ENCODE peak calls at places on chromosomes 13 and 19, in eight cellular contexts. One of them, this sample, is unnamed.

GRCh38 chr19:532578-533484 is 1.3 kb downstream of the CDC34 start:
- DNase-seq in AG20443: peak
- DNase-seq in activated B cell treated with CpG ODN at 0.5 μM for 24 hours: no peak
- DNase-seq in colonic mucosa: peak
- DNase-seq in BJ: no peak
- DNase-seq in AML-193: peak
- DNase-seq in activated naive CD4-positive, alpha-beta T cell: no peak
- DNase-seq in CD8-positive, alpha-beta T cell: peak
- DNase-seq in this sample: peak

GRCh38 chr13:45872574-45872973 is 21.0 kb upstream of the SIAH3 start:
- DNase-seq in colonic mucosa: no peak
- DNase-seq in AG20443: no peak
- DNase-seq in activated naive CD4-positive, alpha-beta T cell: no peak
- DNase-seq in AML-193: no peak
- DNase-seq in CD8-positive, alpha-beta T cell: no peak
- DNase-seq in activated B cell treated with CpG ODN at 0.5 μM for 24 hours: no peak
- DNase-seq in BJ: no peak
- DNase-seq in this sample: no peak

GRCh38 chr13:75145926-75146325 is 336.0 kb downstream of the TBC1D4 start:
- DNase-seq in AML-193: no peak
- DNase-seq in CD8-positive, alpha-beta T cell: no peak
- DNase-seq in AG20443: no peak
- DNase-seq in activated naive CD4-positive, alpha-beta T cell: no peak
- DNase-seq in activated B cell treated with CpG ODN at 0.5 μM for 24 hours: no peak
- DNase-seq in colonic mucosa: no peak
- DNase-seq in BJ: no peak
- DNase-seq in this sample: no peak

GRCh38 chr13:95896302-95896701 is 156.9 kb downstream of the UGGT2 start:
- DNase-seq in CD8-positive, alpha-beta T cell: no peak
- DNase-seq in AML-193: no peak
- DNase-seq in activated naive CD4-positive, alpha-beta T cell: no peak
- DNase-seq in BJ: no peak
- DNase-seq in colonic mucosa: no peak
- DNase-seq in activated B cell treated with CpG ODN at 0.5 μM for 24 hours: no peak
- DNase-seq in AG20443: no peak
- DNase-seq in this sample: no peak

GRCh38 chr19:50214699-50215543 is 11.5 kb downstream of the MYH14 start:
- DNase-seq in BJ: no peak
- DNase-seq in activated naive CD4-positive, alpha-beta T cell: no peak
- DNase-seq in AML-193: no peak
- DNase-seq in AG20443: no peak
- DNase-seq in CD8-positive, alpha-beta T cell: no peak
- DNase-seq in colonic mucosa: peak
- DNase-seq in activated B cell treated with CpG ODN at 0.5 μM for 24 hours: no peak
- DNase-seq in this sample: no peak

GRCh38 chr19:13318190-13318589 is 168.0 kb downstream of the IER2 start:
- DNase-seq in CD8-positive, alpha-beta T cell: no peak
- DNase-seq in activated naive CD4-positive, alpha-beta T cell: no peak
- DNase-seq in AML-193: no peak
- DNase-seq in AG20443: no peak
- DNase-seq in activated B cell treated with CpG ODN at 0.5 μM for 24 hours: no peak
- DNase-seq in BJ: no peak
- DNase-seq in colonic mucosa: no peak
- DNase-seq in this sample: no peak

GRCh38 chr13:47481521-47481920 is 519.6 kb downstream of the SUCLA2 start:
- DNase-seq in AG20443: no peak
- DNase-seq in colonic mucosa: no peak
- DNase-seq in AML-193: no peak
- DNase-seq in CD8-positive, alpha-beta T cell: no peak
- DNase-seq in BJ: no peak
- DNase-seq in activated naive CD4-positive, alpha-beta T cell: no peak
- DNase-seq in activated B cell treated with CpG ODN at 0.5 μM for 24 hours: no peak
- DNase-seq in this sample: no peak

GRCh38 chr19:14054099-14054498 is 7.8 kb downstream of the PALM3 start:
- DNase-seq in activated naive CD4-positive, alpha-beta T cell: no peak
- DNase-seq in AML-193: no peak
- DNase-seq in CD8-positive, alpha-beta T cell: no peak
- DNase-seq in colonic mucosa: no peak
- DNase-seq in activated B cell treated with CpG ODN at 0.5 μM for 24 hours: no peak
- DNase-seq in BJ: no peak
- DNase-seq in AG20443: no peak
- DNase-seq in this sample: no peak

GRCh38 chr19:31450696-31451095 is 101.5 kb upstream of the TSHZ3 start:
- DNase-seq in activated naive CD4-positive, alpha-beta T cell: no peak
- DNase-seq in AML-193: no peak
- DNase-seq in activated B cell treated with CpG ODN at 0.5 μM for 24 hours: no peak
- DNase-seq in colonic mucosa: no peak
- DNase-seq in BJ: no peak
- DNase-seq in AG20443: no peak
- DNase-seq in CD8-positive, alpha-beta T cell: no peak
- DNase-seq in this sample: no peak

GRCh38 chr19:40908981-40909380 is 26.9 kb upstream of the CYP2A7 start:
- DNase-seq in activated B cell treated with CpG ODN at 0.5 μM for 24 hours: no peak
- DNase-seq in CD8-positive, alpha-beta T cell: peak
- DNase-seq in AML-193: no peak
- DNase-seq in colonic mucosa: no peak
- DNase-seq in AG20443: no peak
- DNase-seq in activated naive CD4-positive, alpha-beta T cell: no peak
- DNase-seq in BJ: no peak
- DNase-seq in this sample: no peak

GRCh38 chr19:15243236-15243957 is 11.1 kb upstream of the EPHX3 start:
- DNase-seq in CD8-positive, alpha-beta T cell: no peak
- DNase-seq in activated B cell treated with CpG ODN at 0.5 μM for 24 hours: no peak
- DNase-seq in BJ: no peak
- DNase-seq in colonic mucosa: no peak
- DNase-seq in activated naive CD4-positive, alpha-beta T cell: no peak
- DNase-seq in AG20443: no peak
- DNase-seq in AML-193: no peak
- DNase-seq in this sample: no peak

GRCh38 chr19:32061304-32061703 is 284.1 kb upstream of the ZNF507 start:
- DNase-seq in CD8-positive, alpha-beta T cell: no peak
- DNase-seq in colonic mucosa: no peak
- DNase-seq in activated B cell treated with CpG ODN at 0.5 μM for 24 hours: no peak
- DNase-seq in activated naive CD4-positive, alpha-beta T cell: no peak
- DNase-seq in AG20443: no peak
- DNase-seq in AML-193: no peak
- DNase-seq in BJ: no peak
- DNase-seq in this sample: no peak

GRCh38 chr19:18299654-18300053 is 18.2 kb upstream of the JUND start:
- DNase-seq in colonic mucosa: no peak
- DNase-seq in AG20443: no peak
- DNase-seq in AML-193: no peak
- DNase-seq in activated naive CD4-positive, alpha-beta T cell: no peak
- DNase-seq in CD8-positive, alpha-beta T cell: no peak
- DNase-seq in activated B cell treated with CpG ODN at 0.5 μM for 24 hours: no peak
- DNase-seq in BJ: no peak
- DNase-seq in this sample: no peak

GRCh38 chr19:55643733-55644116 is 276 bp downstream of the ZNF581 start:
- DNase-seq in AML-193: no peak
- DNase-seq in colonic mucosa: no peak
- DNase-seq in CD8-positive, alpha-beta T cell: no peak
- DNase-seq in AG20443: no peak
- DNase-seq in activated naive CD4-positive, alpha-beta T cell: no peak
- DNase-seq in activated B cell treated with CpG ODN at 0.5 μM for 24 hours: no peak
- DNase-seq in BJ: no peak
- DNase-seq in this sample: no peak

GRCh38 chr19:50431343-50432220 is 1.1 kb upstream of the MYBPC2 start:
- DNase-seq in activated B cell treated with CpG ODN at 0.5 μM for 24 hours: peak
- DNase-seq in colonic mucosa: peak
- DNase-seq in activated naive CD4-positive, alpha-beta T cell: peak
- DNase-seq in CD8-positive, alpha-beta T cell: peak
- DNase-seq in AG20443: peak
- DNase-seq in BJ: no peak
- DNase-seq in AML-193: peak
- DNase-seq in this sample: peak

GRCh38 chr13:44903596-44903995 is 85.7 kb downstream of the NUFIP1 start:
- DNase-seq in colonic mucosa: peak
- DNase-seq in activated B cell treated with CpG ODN at 0.5 μM for 24 hours: no peak
- DNase-seq in activated naive CD4-positive, alpha-beta T cell: no peak
- DNase-seq in AG20443: peak
- DNase-seq in BJ: peak
- DNase-seq in AML-193: no peak
- DNase-seq in CD8-positive, alpha-beta T cell: no peak
- DNase-seq in this sample: no peak

This sample was measured in HepG2.